ENCODE peak calls at places on chromosome 7, in six cellular contexts. T is fibroblast of the conjunctiva; E is AG08396; K is dermis blood vessel endothelial cell; R is GM23248; M is activated T-helper 1 cell treated with anti-CD3 and anti-CD28 coated beads, Interleukin-12 subunit alpha, Interleukin-12 subunit beta, Interleukin-2, Interleukin-4 antibody, amounts not matched to agents 30 ng/mL and 10 ng/mL and 1 ng/mL, durations not matched to agents 14 hours and 24 hours and 36 hours. D is an unnamed sample.

GRCh38 chr7:76358053-76358477 is 726 bp downstream of the YWHAG start:
- DNase-seq in T (no peak), E (peak), K (peak), R (peak), M (peak), D (peak)

GRCh38 chr7:84674236-84674913 is 479.8 kb upstream of the SEMA3A start:
- DNase-seq in T (no peak), E (no peak), K (peak), R (peak), M (no peak), D (no peak)

GRCh38 chr7:37732880-37733279 is 49.3 kb downstream of the GPR141 start:
- DNase-seq in T (no peak), E (no peak), K (no peak), R (no peak), M (no peak), D (no peak)

GRCh38 chr7:117827861-117828260 is 45.4 kb downstream of the CTTNBP2 start:
- DNase-seq in T (peak), E (peak), K (no peak), R (peak), M (no peak), D (no peak)

GRCh38 chr7:100049441-100050291 is at the start of gene ZSCAN21:
- DNase-seq in T (peak), E (peak), K (peak), R (peak), M (peak), D (peak)

GRCh38 chr7:30911561-30911969 is at the start of gene AQP1:
- DNase-seq in T (peak), E (peak), K (peak), R (no peak), M (no peak), D (no peak)

GRCh38 chr7:69890081-69890369 is 291.8 kb downstream of the AUTS2 start:
- DNase-seq in T (no peak), E (no peak), K (no peak), R (no peak), M (no peak), D (no peak)

GRCh38 chr7:36205844-36206243 is 52.8 kb downstream of the EEPD1 start:
- DNase-seq in T (no peak), E (no peak), K (no peak), R (no peak), M (no peak), D (no peak)

GRCh38 chr7:106285801-106286492 is 1.2 kb upstream of the NAMPT start:
- DNase-seq in T (no peak), E (peak), K (no peak), R (no peak), M (no peak), D (no peak)

GRCh38 chr7:158484801-158485531 is 102.7 kb downstream of the PTPRN2 start:
- DNase-seq in T (no peak), E (no peak), K (no peak), R (no peak), M (no peak), D (no peak)

GRCh38 chr7:56537952-56538351 is 421.7 kb upstream of the NUPR2 start:
- DNase-seq in T (no peak), E (no peak), K (no peak), R (no peak), M (no peak), D (no peak)

GRCh38 chr7:27190284-27190748 is 5.3 kb upstream of the HOXA11 start:
- DNase-seq in T (no peak), E (no peak), K (no peak), R (no peak), M (no peak), D (no peak)

GRCh38 chr7:23712368-23713284 is 2.6 kb downstream of the STK31 start:
- DNase-seq in T (peak), E (peak), K (peak), R (peak), M (no peak), D (no peak)

GRCh38 chr7:96827701-96828100 is 118.1 kb upstream of the SEM1 start:
- DNase-seq in T (no peak), E (no peak), K (no peak), R (no peak), M (no peak), D (no peak)

GRCh38 chr7:29202651-29203069 is 8.1 kb downstream of the CHN2 start:
- DNase-seq in T (no peak), E (no peak), K (no peak), R (no peak), M (no peak), D (peak)

GRCh38 chr7:30740417-30741181 is 11.3 kb upstream of the INMT start:
- DNase-seq in T (peak), E (peak), K (peak), R (peak), M (peak), D (peak)

GRCh38 chr7:46414946-46415345 is 493.9 kb upstream of the IGFBP3 start:
- DNase-seq in T (no peak), E (no peak), K (peak), R (no peak), M (no peak), D (no peak)

GRCh38 chr7:28922618-28923331 is 35.4 kb downstream of the TRIL start:
- DNase-seq in T (peak), E (peak), K (peak), R (peak), M (peak), D (peak)

GRCh38 chr7:87767827-87768226 is 108.3 kb downstream of the SLC25A40 start:
- DNase-seq in T (no peak), E (no peak), K (no peak), R (no peak), M (no peak), D (no peak)

GRCh38 chr7:101896312-101896711 is 78.9 kb downstream of the CUX1 start:
- DNase-seq in T (no peak), E (no peak), K (no peak), R (no peak), M (no peak), D (no peak)

GRCh38 chr7:23072916-23073315 is 32.7 kb upstream of the KLHL7 start:
- DNase-seq in T (no peak), E (no peak), K (peak), R (no peak), M (no peak), D (no peak)

GRCh38 chr7:112495820-112496462 is 15.2 kb downstream of the LSMEM1 start:
- DNase-seq in T (peak), E (peak), K (peak), R (peak), M (no peak), D (peak)

GRCh38 chr7:98496618-98497017 is 95.7 kb upstream of the BAIAP2L1 start:
- DNase-seq in T (no peak), E (no peak), K (no peak), R (no peak), M (no peak), D (no peak)

GRCh38 chr7:127928852-127929251 is 102.4 kb downstream of the LRRC4 start:
- DNase-seq in T (no peak), E (no peak), K (no peak), R (no peak), M (no peak), D (no peak)

GRCh38 chr7:42457663-42458062 is 220.7 kb upstream of the GLI3 start:
- DNase-seq in T (no peak), E (no peak), K (no peak), R (no peak), M (no peak), D (no peak)

GRCh38 chr7:152015600-152015999 is 9.9 kb upstream of the GALNT11 start:
- DNase-seq in T (no peak), E (no peak), K (no peak), R (no peak), M (no peak), D (no peak)

GRCh38 chr7:139966906-139967305 is 95.8 kb downstream of the PARP12 start:
- DNase-seq in T (no peak), E (no peak), K (no peak), R (no peak), M (no peak), D (no peak)

GRCh38 chr7:41996381-41997035 is 240.5 kb downstream of the GLI3 start:
- DNase-seq in T (peak), E (no peak), K (peak), R (peak), M (no peak), D (no peak)